ENCODE peak calls at places on chromosomes 6 and 20, in seven cellular contexts. S is GM23338, T is AG10803, A is adrenal gland, I is Panc1, E is fibroblast of pulmonary artery, G is fibroblast of mammary gland. P is an unnamed sample.

GRCh38 chr6:40640591-40641293 is 53.6 kb upstream of the LRFN2 start:
- DNase-seq in T (no peak), G (no peak), I (no peak), E (peak; percentile 1), S (no peak), A (no peak), P (peak; percentile 72)

GRCh38 chr6:7106752-7107577 is 796 bp upstream of the RREB1 start:
- DNase-seq in S (peak; percentile 53), T (no peak), G (no peak), A (peak; percentile 49), E (no peak), I (no peak), P (no peak)

GRCh38 chr6:6629416-6629815 is 40.9 kb downstream of the LY86 start:
- DNase-seq in S (no peak), G (no peak), T (no peak), A (no peak), I (no peak), E (peak; percentile 22), P (no peak)

GRCh38 chr20:32534661-32535240 is 50.4 kb downstream of the NOL4L start:
- DNase-seq in E (no peak), A (no peak), S (peak; percentile 58), G (no peak), T (no peak), I (no peak), P (peak; percentile 87)

GRCh38 chr6:159760602-159761057 is 1.2 kb upstream of the ACAT2 start:
- DNase-seq in T (peak; percentile 86), I (no peak), A (no peak), G (peak; percentile 33), S (peak; percentile 93), E (peak; percentile 80), P (no peak)

GRCh38 chr6:74510878-74511277 is 695.0 kb downstream of the COL12A1 start:
- DNase-seq in T (peak; percentile 13), S (no peak), I (no peak), G (peak; percentile 22), E (peak; percentile 13), A (no peak), P (no peak)

GRCh38 chr6:100134703-100135102 is 140.7 kb upstream of the MCHR2 start:
- DNase-seq in S (no peak), I (no peak), G (peak; percentile 54), E (peak; percentile 46), T (peak; percentile 44), A (no peak), P (peak; percentile 30)

GRCh38 chr20:13788167-13788834 is 3.5 kb downstream of the NDUFAF5 start:
- DNase-seq in G (peak; percentile 72), S (peak; percentile 77), I (no peak), T (peak; percentile 62), A (peak; percentile 39), E (peak; percentile 79), P (peak; percentile 72)

GRCh38 chr6:84749181-84749580 is 15.2 kb downstream of the TBX18 start:
- DNase-seq in A (no peak), S (no peak), E (no peak), T (peak; percentile 71), G (no peak), I (no peak), P (no peak)

GRCh38 chr6:43915213-43915869 is 145.3 kb downstream of the VEGFA start:
- DNase-seq in I (no peak), T (no peak), A (no peak), G (no peak), E (no peak), S (no peak), P (no peak)

GRCh38 chr6:44642870-44643522 is 255.5 kb downstream of the CDC5L start:
- DNase-seq in S (no peak), G (peak; percentile 90), I (no peak), T (peak; percentile 48), E (no peak), A (no peak), P (no peak)

GRCh38 chr20:36493801-36494114 is 47.6 kb upstream of the MYL9 start:
- DNase-seq in S (no peak), G (peak; percentile 92), A (peak; percentile 92), T (peak; percentile 86), E (peak; percentile 64), I (no peak), P (no peak)

GRCh38 chr6:167098825-167099225 is 24.1 kb upstream of the CCR6 start:
- DNase-seq in E (no peak), G (no peak), A (no peak), S (no peak), I (no peak), T (no peak), P (peak; percentile 24)

GRCh38 chr6:1574083-1574761 is 35.5 kb upstream of the FOXC1 start:
- DNase-seq in T (no peak), G (no peak), I (no peak), E (no peak), A (no peak), S (no peak), P (no peak)

GRCh38 chr6:62150048-62150663 is 135.9 kb downstream of the KHDRBS2 start:
- DNase-seq in I (peak; percentile 28), G (peak; percentile 53), A (peak; percentile 33), E (peak; percentile 43), S (peak; percentile 67), T (peak; percentile 30), P (peak; percentile 42)

DNA sequence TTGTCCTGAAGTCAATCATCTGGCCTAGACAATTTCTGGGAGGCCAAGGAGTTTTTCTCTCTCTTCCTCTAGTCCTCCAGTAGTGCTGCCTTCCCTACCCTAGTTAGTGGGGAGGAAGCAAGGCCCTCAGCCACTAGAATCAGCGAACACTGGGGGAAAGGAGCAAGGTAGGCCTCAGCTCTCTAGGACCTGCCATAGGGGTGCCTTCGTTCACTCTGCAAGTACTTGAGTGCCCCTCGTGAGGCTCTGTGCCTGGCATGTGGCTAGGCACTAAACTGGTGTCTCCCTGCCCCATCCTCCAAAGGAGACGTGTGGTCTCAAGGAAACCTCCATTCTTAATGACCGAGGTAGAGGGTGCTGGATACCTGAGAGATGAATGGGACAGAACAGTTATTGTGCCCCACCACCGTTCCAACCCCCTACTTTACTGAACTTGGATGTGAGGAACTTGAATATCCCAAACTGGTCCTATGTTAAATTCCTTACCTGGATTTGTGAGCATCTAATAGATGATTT is 1.1 kb downstream of the DEF6 start:
- DNase-seq in E (no peak), I (no peak), G (no peak), S (no peak), A (no peak), T (no peak), P (peak; percentile 39)
- H3K4me3 ChIP-seq in E (no peak overlapping the region), I (no peak overlapping the region), G (no peak overlapping the region), S (peak overlapping the region; percentile 50), A (no peak overlapping the region), T (no peak overlapping the region), P (peak overlapping the region; percentile 91)

GRCh38 chr6:33014841-33015634 is 5.6 kb upstream of the HLA-DOA start:
- DNase-seq in G (peak; percentile 86), I (peak; percentile 62), E (peak; percentile 92), A (peak; percentile 38), S (peak; percentile 92), T (peak; percentile 84), P (peak; percentile 85)
- H3K4me3 ChIP-seq in G (no peak overlapping the region), I (no peak overlapping the region), E (no peak overlapping the region), A (no peak overlapping the region), S (no peak overlapping the region), T (no peak overlapping the region), P (no peak overlapping the region)

GRCh38 chr20:4592316-4593148 is 129.2 kb upstream of the PRND start:
- DNase-seq in E (peak; percentile 28), G (peak; percentile 48), I (no peak), T (peak; percentile 33), A (no peak), S (peak; percentile 68), P (peak; percentile 70)
- H3K4me3 ChIP-seq in E (peak overlapping the region; percentile 46), G (peak overlapping the region; percentile 35), I (peak overlapping the region; percentile 54), T (peak overlapping the region; percentile 59), A (no peak overlapping the region), S (peak overlapping the region; percentile 65), P (peak overlapping the region; percentile 50)

DNA sequence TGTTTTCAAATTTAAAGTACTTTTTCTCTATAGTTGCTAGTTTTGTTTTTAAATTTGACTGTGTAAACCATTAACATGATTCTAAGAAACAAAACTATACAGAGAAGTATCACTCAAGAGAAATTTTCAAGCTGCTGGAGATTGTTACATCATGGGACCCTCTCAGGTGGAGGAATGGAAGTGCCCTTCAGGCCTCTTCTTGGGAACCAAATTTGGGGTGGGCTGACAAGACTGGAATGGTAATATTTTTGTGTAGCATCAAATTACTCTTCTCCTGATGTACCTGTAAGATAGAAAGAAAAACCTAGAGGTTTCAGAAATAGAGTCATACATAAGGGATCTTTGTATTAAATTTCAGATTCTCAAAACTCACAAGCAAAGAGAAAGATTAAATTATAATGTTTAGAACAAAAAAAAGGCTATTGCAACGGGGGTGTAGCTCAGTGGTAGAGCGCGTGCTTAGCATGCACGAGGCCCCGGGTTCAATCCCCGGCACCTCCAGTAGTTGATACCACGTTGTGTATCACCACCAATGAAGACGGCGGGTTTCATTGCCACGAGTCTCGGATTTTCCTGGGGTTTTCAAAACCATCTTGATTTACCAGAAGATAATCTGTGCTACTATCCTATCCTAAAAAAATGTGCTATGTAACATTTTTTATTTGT is 193.7 kb downstream of the GPX5 start:
- DNase-seq in S (peak; percentile 72), I (no peak), T (peak; percentile 21), G (peak; percentile 67), A (no peak), E (no peak), P (peak; percentile 41)
- H3K4me3 ChIP-seq in S (no peak overlapping the region), I (no peak overlapping the region), T (no peak overlapping the region), G (no peak overlapping the region), A (no peak overlapping the region), E (no peak overlapping the region), P (no peak overlapping the region)

GRCh38 chr6:28673417-28673799 is 147.7 kb downstream of the GPX5 start:
- DNase-seq in G (no peak), T (no peak), S (no peak), I (no peak), E (no peak), A (no peak), P (no peak)
- H3K4me3 ChIP-seq in G (no peak overlapping the region), T (no peak overlapping the region), S (no peak overlapping the region), I (peak overlapping the region; percentile 89), E (no peak overlapping the region), A (no peak overlapping the region), P (no peak overlapping the region)

DNA sequence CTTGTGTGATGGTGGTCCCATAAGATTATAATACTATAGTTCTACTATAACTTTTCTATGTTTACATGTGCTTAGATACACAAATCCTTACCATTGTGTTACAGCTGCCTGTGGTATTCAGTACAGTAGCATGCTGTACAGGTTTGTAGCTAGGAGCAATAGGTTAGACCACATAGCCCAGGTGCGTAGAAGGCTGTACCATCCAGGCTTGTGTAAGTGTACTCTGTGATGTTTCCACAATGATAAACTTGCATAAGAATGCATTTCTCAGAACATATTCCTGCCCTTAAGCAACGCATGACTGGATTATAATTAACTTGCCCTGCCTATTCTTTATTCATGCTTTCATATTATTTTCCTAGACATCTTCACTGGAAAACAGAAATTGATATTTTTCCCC is 7.0 kb upstream of the CTAGE9 start:
- DNase-seq in T (no peak), I (no peak), A (no peak), E (no peak), S (no peak), G (no peak), P (no peak)
- H3K4me3 ChIP-seq in T (no peak overlapping the region), I (no peak overlapping the region), A (no peak overlapping the region), E (no peak overlapping the region), S (no peak overlapping the region), G (no peak overlapping the region), P (no peak overlapping the region)